ENCODE peak calls at places on chromosomes 3 and 15, in seven cellular contexts. A is effector memory CD4-positive, alpha-beta T cell; N is mucosa of gallbladder; S is GM23248; C is stomach; I is COR-L47; Y is prostate gland. E is an unnamed sample.

GRCh38 chr3:13222131-13222530 is 148.9 kb upstream of the IQSEC1 start:
- DNase-seq in N (no peak), I (no peak), C (no peak), A (no peak), S (no peak), Y (no peak), E (no peak)

GRCh38 chr15:62998262-62998909 is 44.2 kb upstream of the TPM1 start:
- DNase-seq in S (no peak), C (no peak), A (no peak), N (no peak), Y (no peak), I (no peak), E (no peak)

GRCh38 chr3:25156526-25157075 is 271.5 kb upstream of the RARB start:
- DNase-seq in Y (no peak), I (no peak), C (no peak), N (no peak), S (peak; percentile 48), A (no peak), E (no peak)

GRCh38 chr15:65337436-65338070 is 33.1 kb downstream of the RNU5B-1 start:
- DNase-seq in Y (no peak), I (peak; percentile 32), C (no peak), S (no peak), N (no peak), A (no peak), E (no peak)

GRCh38 chr3:192899540-192899982 is 18.1 kb downstream of the MB21D2 start:
- DNase-seq in C (no peak), Y (no peak), I (no peak), N (no peak), A (no peak), S (peak; percentile 89), E (no peak)

GRCh38 chr15:51736646-51737537 is 563 bp downstream of the LYSMD2 start:
- DNase-seq in I (peak; percentile 82), A (peak; percentile 51), C (peak; percentile 53), N (peak; percentile 32), S (peak; percentile 63), Y (peak; percentile 32), E (peak; percentile 66)

GRCh38 chr15:80588801-80589200 is 106.3 kb upstream of the ABHD17C start:
- DNase-seq in Y (no peak), N (no peak), C (peak; percentile 35), I (no peak), A (no peak), S (peak; percentile 94), E (no peak)

GRCh38 chr3:197882580-197882979 is 67.4 kb upstream of the RPL35A start:
- DNase-seq in N (no peak), A (no peak), I (no peak), Y (no peak), C (no peak), S (no peak), E (no peak)

GRCh38 chr3:117695321-117695720 is 985.7 kb downstream of the TUSC7 start:
- DNase-seq in S (peak; percentile 85), I (no peak), Y (no peak), N (no peak), A (no peak), C (no peak), E (no peak)

GRCh38 chr3:47008258-47008671 is 28.8 kb downstream of the NBEAL2 start:
- DNase-seq in Y (no peak), I (no peak), N (no peak), S (no peak), C (no peak), A (no peak), E (peak; percentile 43)

GRCh38 chr3:79086514-79086913 is 681.3 kb downstream of the ROBO1 start:
- DNase-seq in A (no peak), N (peak; percentile 50), S (peak; percentile 68), C (peak; percentile 31), I (peak; percentile 12), Y (peak; percentile 49), E (peak; percentile 45)

GRCh38 chr3:14980689-14981088 is 33.3 kb downstream of the NR2C2 start:
- DNase-seq in S (no peak), C (no peak), N (no peak), I (no peak), Y (no peak), A (no peak), E (no peak)

GRCh38 chr15:63203451-63204090 is 14.2 kb downstream of the RAB8B start:
- DNase-seq in N (no peak), I (no peak), C (no peak), S (peak; percentile 39), Y (no peak), A (peak; percentile 37), E (no peak)

GRCh38 chr15:85379403-85380131 is 836 bp upstream of the AKAP13 start:
- DNase-seq in Y (peak; percentile 10), A (peak; percentile 63), S (peak; percentile 58), I (no peak), N (no peak), C (no peak), E (peak; percentile 47)

GRCh38 chr15:87619161-87619960 is 637.2 kb downstream of the NTRK3 start:
- DNase-seq in Y (no peak), I (no peak), N (no peak), S (peak; percentile 72), C (no peak), A (no peak), E (no peak)

GRCh38 chr15:25177955-25178801 is 223.4 kb downstream of the SNRPN start:
- DNase-seq in N (peak; percentile 9), Y (peak; percentile 3), A (no peak), S (no peak), I (no peak), C (peak; percentile 22), E (peak; percentile 26)

GRCh38 chr3:8938021-8938420 is 25.3 kb downstream of the RAD18 start:
- DNase-seq in S (peak; percentile 67), N (no peak), I (no peak), Y (no peak), C (no peak), A (no peak), E (no peak)

GRCh38 chr3:46669191-46669999 is 24.1 kb downstream of the ALS2CL start:
- DNase-seq in S (no peak), I (no peak), Y (no peak), A (no peak), N (no peak), C (peak; percentile 10), E (peak; percentile 38)

GRCh38 chr3:139803294-139803693 is 125.5 kb upstream of the NMNAT3 start:
- DNase-seq in I (no peak), Y (no peak), N (no peak), S (no peak), A (no peak), C (no peak), E (no peak)

GRCh38 chr3:20056727-20057611 is 16.7 kb downstream of the KAT2B start:
- DNase-seq in C (no peak), N (peak; percentile 27), I (no peak), Y (peak; percentile 72), S (peak; percentile 93), A (no peak), E (no peak)

GRCh38 chr3:79258479-79258878 is 509.3 kb downstream of the ROBO1 start:
- DNase-seq in A (no peak), I (no peak), N (no peak), C (no peak), S (peak; percentile 74), Y (no peak), E (no peak)

GRCh38 chr15:80639168-80639555 is 55.9 kb upstream of the ABHD17C start:
- DNase-seq in A (no peak), I (no peak), N (no peak), C (no peak), Y (no peak), S (no peak), E (peak; percentile 11)

GRCh38 chr3:41044526-41044925 is 154.8 kb upstream of the CTNNB1 start:
- DNase-seq in C (no peak), Y (no peak), S (no peak), A (no peak), N (no peak), I (no peak), E (no peak)

GRCh38 chr3:142796823-142797222 is 73.0 kb downstream of the TRPC1 start:
- DNase-seq in Y (no peak), I (no peak), N (no peak), A (no peak), C (no peak), S (no peak), E (no peak)

GRCh38 chr3:23993556-23994246 is 48.6 kb downstream of the NR1D2 start:
- DNase-seq in S (no peak), Y (no peak), C (no peak), N (no peak), I (no peak), A (no peak), E (no peak)

GRCh38 chr3:129745253-129745652 is 138.8 kb upstream of the PLXND1 start:
- DNase-seq in N (peak; percentile 11), Y (no peak), I (no peak), S (no peak), C (no peak), A (no peak), E (no peak)

GRCh38 chr15:89825264-89825940 is 10.8 kb upstream of the ANPEP start:
- DNase-seq in N (no peak), I (no peak), C (no peak), A (no peak), S (peak; percentile 40), Y (no peak), E (no peak)

GRCh38 chr15:59180946-59181345 is 25.7 kb upstream of the LDHAL6B start:
- DNase-seq in I (no peak), Y (no peak), S (peak; percentile 81), A (no peak), N (no peak), C (no peak), E (no peak)

GRCh38 chr15:87267798-87268197 is 988.7 kb downstream of the NTRK3 start:
- DNase-seq in I (no peak), C (no peak), A (no peak), S (peak; percentile 23), N (no peak), Y (no peak), E (no peak)

GRCh38 chr15:52158084-52158765 is 33.0 kb downstream of the GNB5 start:
- DNase-seq in Y (no peak), A (no peak), C (no peak), S (no peak), N (no peak), I (no peak), E (no peak)

GRCh38 chr3:129664040-129664646 is 57.7 kb upstream of the PLXND1 start:
- DNase-seq in A (no peak), Y (no peak), S (peak; percentile 80), C (no peak), N (no peak), I (no peak), E (no peak)

GRCh38 chr3:170974872-170975271 is 51.6 kb downstream of the SLC2A2 start:
- DNase-seq in C (no peak), Y (no peak), A (no peak), I (no peak), S (no peak), N (no peak), E (no peak)

GRCh38 chr3:49628249-49628648 is 45.9 kb upstream of the APEH start:
- DNase-seq in S (no peak), A (no peak), C (no peak), I (no peak), N (no peak), Y (no peak), E (no peak)

GRCh38 chr3:15637131-15637951 is 35.8 kb downstream of the BTD start:
- DNase-seq in S (no peak), C (no peak), I (peak; percentile 21), Y (no peak), A (no peak), N (no peak), E (no peak)

GRCh38 chr3:13011369-13012227 is 61.6 kb downstream of the IQSEC1 start:
- DNase-seq in S (no peak), C (peak; percentile 67), Y (no peak), N (peak; percentile 58), I (no peak), A (peak; percentile 81), E (no peak)

GRCh38 chr3:20060924-20061323 is 20.7 kb downstream of the KAT2B start:
- DNase-seq in I (no peak), C (no peak), A (no peak), Y (no peak), N (no peak), S (peak; percentile 63), E (no peak)

E was measured in left lobe of liver.